ENCODE peak calls at places on chromosomes 3 and 15, in five cellular contexts. One of them, this sample, is unnamed.

GRCh38 chr3:131036200-131036816 is 9.6 kb downstream of the NEK11 start:
- DNase-seq in neuronal stem cell: no peak
- DNase-seq in DMS153: no peak
- DNase-seq in AML-193: no peak
- DNase-seq in stimulated activated CD8-positive, alpha-beta memory T cell treated with anti-CD3 and anti-CD28 coated beads, Interleukin-4, amount 100 ng/mL, for 1 hour: no peak
- DNase-seq in this sample: no peak

GRCh38 chr3:139292933-139293664 is 50.7 kb upstream of the MRPS22 start:
- DNase-seq in DMS153: no peak
- DNase-seq in stimulated activated CD8-positive, alpha-beta memory T cell treated with anti-CD3 and anti-CD28 coated beads, Interleukin-4, amount 100 ng/mL, for 1 hour: no peak
- DNase-seq in AML-193: no peak
- DNase-seq in neuronal stem cell: no peak
- DNase-seq in this sample: no peak

GRCh38 chr15:67784057-67784781 is 41.1 kb upstream of the SKOR1 start:
- DNase-seq in DMS153: no peak
- DNase-seq in neuronal stem cell: no peak
- DNase-seq in stimulated activated CD8-positive, alpha-beta memory T cell treated with anti-CD3 and anti-CD28 coated beads, Interleukin-4, amount 100 ng/mL, for 1 hour: no peak
- DNase-seq in AML-193: peak; percentile 60
- DNase-seq in this sample: no peak

GRCh38 chr3:56801151-56801596 is 575 bp downstream of the ARHGEF3 start:
- DNase-seq in DMS153: no peak
- DNase-seq in AML-193: no peak
- DNase-seq in neuronal stem cell: no peak
- DNase-seq in stimulated activated CD8-positive, alpha-beta memory T cell treated with anti-CD3 and anti-CD28 coated beads, Interleukin-4, amount 100 ng/mL, for 1 hour: no peak
- DNase-seq in this sample: peak; percentile 73

GRCh38 chr3:101695779-101696372 is 9.4 kb upstream of the RPL24 start:
- DNase-seq in AML-193: no peak
- DNase-seq in stimulated activated CD8-positive, alpha-beta memory T cell treated with anti-CD3 and anti-CD28 coated beads, Interleukin-4, amount 100 ng/mL, for 1 hour: no peak
- DNase-seq in neuronal stem cell: peak; percentile 65
- DNase-seq in DMS153: no peak
- DNase-seq in this sample: peak; percentile 81

GRCh38 chr3:65024148-65024547 is 336.3 kb upstream of the ADAMTS9 start:
- DNase-seq in DMS153: no peak
- DNase-seq in AML-193: no peak
- DNase-seq in neuronal stem cell: no peak
- DNase-seq in stimulated activated CD8-positive, alpha-beta memory T cell treated with anti-CD3 and anti-CD28 coated beads, Interleukin-4, amount 100 ng/mL, for 1 hour: no peak
- DNase-seq in this sample: no peak

GRCh38 chr3:196650740-196651311 is 11.3 kb downstream of the NRROS start:
- DNase-seq in stimulated activated CD8-positive, alpha-beta memory T cell treated with anti-CD3 and anti-CD28 coated beads, Interleukin-4, amount 100 ng/mL, for 1 hour: no peak
- DNase-seq in DMS153: peak; percentile 44
- DNase-seq in AML-193: peak; percentile 99
- DNase-seq in neuronal stem cell: no peak
- DNase-seq in this sample: no peak

GRCh38 chr3:134527037-134527436 is 41.2 kb downstream of the CEP63 start:
- DNase-seq in DMS153: no peak
- DNase-seq in AML-193: peak; percentile 28
- DNase-seq in neuronal stem cell: no peak
- DNase-seq in stimulated activated CD8-positive, alpha-beta memory T cell treated with anti-CD3 and anti-CD28 coated beads, Interleukin-4, amount 100 ng/mL, for 1 hour: no peak
- DNase-seq in this sample: peak; percentile 13

GRCh38 chr15:50042775-50043174 is 76.3 kb downstream of the ATP8B4 start:
- DNase-seq in neuronal stem cell: no peak
- DNase-seq in AML-193: no peak
- DNase-seq in stimulated activated CD8-positive, alpha-beta memory T cell treated with anti-CD3 and anti-CD28 coated beads, Interleukin-4, amount 100 ng/mL, for 1 hour: no peak
- DNase-seq in DMS153: no peak
- DNase-seq in this sample: no peak

GRCh38 chr15:70047386-70048195 is 50.1 kb downstream of the TLE3 start:
- DNase-seq in AML-193: no peak
- DNase-seq in stimulated activated CD8-positive, alpha-beta memory T cell treated with anti-CD3 and anti-CD28 coated beads, Interleukin-4, amount 100 ng/mL, for 1 hour: no peak
- DNase-seq in neuronal stem cell: no peak
- DNase-seq in DMS153: no peak
- DNase-seq in this sample: no peak

GRCh38 chr15:71476823-71477222 is 333.5 kb upstream of the NR2E3 start:
- DNase-seq in AML-193: no peak
- DNase-seq in DMS153: no peak
- DNase-seq in neuronal stem cell: no peak
- DNase-seq in stimulated activated CD8-positive, alpha-beta memory T cell treated with anti-CD3 and anti-CD28 coated beads, Interleukin-4, amount 100 ng/mL, for 1 hour: no peak
- DNase-seq in this sample: no peak

GRCh38 chr3:69204315-69204957 is 82.0 kb upstream of the LMOD3 start:
- DNase-seq in DMS153: no peak
- DNase-seq in stimulated activated CD8-positive, alpha-beta memory T cell treated with anti-CD3 and anti-CD28 coated beads, Interleukin-4, amount 100 ng/mL, for 1 hour: no peak
- DNase-seq in neuronal stem cell: no peak
- DNase-seq in AML-193: no peak
- DNase-seq in this sample: no peak

GRCh38 chr3:52534281-52535183 is 875 bp upstream of the NT5DC2 start:
- DNase-seq in stimulated activated CD8-positive, alpha-beta memory T cell treated with anti-CD3 and anti-CD28 coated beads, Interleukin-4, amount 100 ng/mL, for 1 hour: no peak
- DNase-seq in AML-193: no peak
- DNase-seq in neuronal stem cell: no peak
- DNase-seq in DMS153: peak; percentile 27
- DNase-seq in this sample: peak; percentile 69

GRCh38 chr15:35979608-35980007 is 433.6 kb upstream of the DPH6 start:
- DNase-seq in AML-193: no peak
- DNase-seq in neuronal stem cell: no peak
- DNase-seq in DMS153: no peak
- DNase-seq in stimulated activated CD8-positive, alpha-beta memory T cell treated with anti-CD3 and anti-CD28 coated beads, Interleukin-4, amount 100 ng/mL, for 1 hour: no peak
- DNase-seq in this sample: no peak